ENCODE peak calls at places on chromosomes 16 and 17, in six cellular contexts. One of them, this sample, is unnamed.
A peak's percentile ranks its signal among the peaks of the same experiment; 100 is the strongest.

GRCh38 chr17:77444653-77445029 is 303.9 kb downstream of the SEC14L1 start:
- DNase-seq in H54: no peak
- DNase-seq in stomach: no peak
- DNase-seq in sigmoid colon: no peak
- DNase-seq in ovary: peak; percentile 67
- DNase-seq in A549: no peak
- DNase-seq in this sample: no peak

GRCh38 chr17:74289688-74290087 is 15.7 kb downstream of the DNAI2 start:
- DNase-seq in H54: no peak
- DNase-seq in stomach: no peak
- DNase-seq in sigmoid colon: no peak
- DNase-seq in ovary: no peak
- DNase-seq in A549: no peak
- DNase-seq in this sample: no peak

GRCh38 chr17:37160940-37161339 is 212.2 kb downstream of the AATF start:
- DNase-seq in H54: no peak
- DNase-seq in stomach: no peak
- DNase-seq in sigmoid colon: no peak
- DNase-seq in ovary: no peak
- DNase-seq in A549: peak; percentile 20
- DNase-seq in this sample: no peak

GRCh38 chr17:76641501-76641900 is 2.1 kb downstream of the ST6GALNAC1 start:
- DNase-seq in H54: no peak
- DNase-seq in stomach: no peak
- DNase-seq in sigmoid colon: no peak
- DNase-seq in ovary: no peak
- DNase-seq in A549: peak; percentile 71
- DNase-seq in this sample: peak; percentile 69

GRCh38 chr17:38327936-38328335 is 15.8 kb downstream of the GPR179 start:
- DNase-seq in H54: no peak
- DNase-seq in stomach: no peak
- DNase-seq in sigmoid colon: no peak
- DNase-seq in ovary: no peak
- DNase-seq in A549: no peak
- DNase-seq in this sample: no peak

GRCh38 chr16:31696968-31697743 is 169.5 kb downstream of the AHSP start:
- DNase-seq in H54: peak; percentile 25
- DNase-seq in stomach: no peak
- DNase-seq in sigmoid colon: no peak
- DNase-seq in ovary: no peak
- DNase-seq in A549: no peak
- DNase-seq in this sample: peak; percentile 59

GRCh38 chr16:2810651-2811050 is 6.4 kb upstream of the PRSS21 start:
- DNase-seq in H54: no peak
- DNase-seq in stomach: no peak
- DNase-seq in sigmoid colon: peak; percentile 12
- DNase-seq in ovary: no peak
- DNase-seq in A549: no peak
- DNase-seq in this sample: no peak

GRCh38 chr17:76427457-76428231 is 25.3 kb downstream of the UBE2O start:
- DNase-seq in H54: no peak
- DNase-seq in stomach: no peak
- DNase-seq in sigmoid colon: no peak
- DNase-seq in ovary: no peak
- DNase-seq in A549: no peak
- DNase-seq in this sample: no peak

GRCh38 chr16:85649411-85649977 is 36.4 kb downstream of the GSE1 start:
- DNase-seq in H54: no peak
- DNase-seq in stomach: no peak
- DNase-seq in sigmoid colon: no peak
- DNase-seq in ovary: no peak
- DNase-seq in A549: no peak
- DNase-seq in this sample: no peak

DNA sequence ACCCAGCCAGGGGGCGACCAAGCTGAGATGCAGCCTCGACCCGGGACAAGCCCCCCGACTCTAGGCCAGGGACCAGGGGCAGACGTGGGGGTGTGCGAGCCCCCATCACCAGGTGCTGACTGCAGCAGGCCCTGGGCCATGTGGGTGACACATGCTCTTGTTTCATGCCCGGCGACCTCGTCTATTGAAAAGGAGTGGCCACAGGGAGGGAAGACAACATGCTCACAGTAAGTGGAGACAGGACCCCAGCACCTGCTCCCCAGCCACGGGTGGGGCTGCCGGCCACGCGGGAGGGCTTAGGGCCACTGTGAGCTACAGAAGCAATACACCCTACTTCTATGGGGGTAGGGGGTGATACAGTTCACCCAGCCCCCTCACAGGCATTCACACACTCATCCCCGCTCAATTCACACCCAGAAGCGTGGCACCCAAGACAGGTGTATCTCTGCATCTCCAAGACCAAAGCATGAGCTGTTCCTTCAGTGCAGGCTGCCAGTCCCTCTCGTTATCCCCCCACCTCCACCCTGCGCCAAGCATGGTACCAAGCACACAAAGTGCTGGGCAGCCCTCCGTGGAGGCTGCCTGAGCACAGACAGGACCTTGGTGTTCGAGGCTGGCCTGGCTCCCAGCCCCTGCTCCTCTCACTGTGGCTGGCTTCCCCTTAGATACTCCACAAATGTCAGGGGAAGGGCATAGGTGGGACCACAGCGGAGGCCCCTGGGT is 13.6 kb downstream of the VASN start:
- DNase-seq in H54: no peak
- DNase-seq in stomach: no peak
- DNase-seq in sigmoid colon: no peak
- DNase-seq in ovary: no peak
- DNase-seq in A549: no peak
- DNase-seq in this sample: no peak
- TF ChIP-seq POLR2A in H54: no peak
- TF ChIP-seq POLR2A in stomach: no peak
- TF ChIP-seq POLR2A in sigmoid colon: no peak
- TF ChIP-seq POLR2A in ovary: no peak
- TF ChIP-seq POLR2A in A549: no peak
- TF ChIP-seq POLR2A in this sample: no peak

DNA sequence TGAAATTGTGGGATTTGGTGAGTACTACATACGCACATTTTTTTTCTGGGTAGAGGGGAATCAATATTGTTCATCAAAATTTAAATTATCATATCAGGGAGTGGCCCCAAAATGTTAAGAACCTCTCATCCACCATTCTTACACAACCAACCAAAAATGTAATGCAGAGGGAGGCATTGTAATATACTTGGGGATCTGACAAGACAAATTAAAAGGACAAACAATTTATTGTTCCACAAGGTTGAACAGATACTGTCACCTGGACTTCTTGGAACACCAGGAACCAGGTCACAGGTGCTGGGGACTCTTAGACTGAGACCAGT is 14.7 kb upstream of the HOXB9 start:
- DNase-seq in H54: no peak
- DNase-seq in stomach: no peak
- DNase-seq in sigmoid colon: no peak
- DNase-seq in ovary: no peak
- DNase-seq in A549: no peak
- DNase-seq in this sample: no peak
- TF ChIP-seq POLR2A in H54: no peak
- TF ChIP-seq POLR2A in stomach: no peak
- TF ChIP-seq POLR2A in sigmoid colon: no peak
- TF ChIP-seq POLR2A in ovary: no peak
- TF ChIP-seq POLR2A in A549: no peak
- TF ChIP-seq POLR2A in this sample: no peak

GRCh38 chr17:50659220-50659619 is 24.5 kb downstream of the ABCC3 start:
- DNase-seq in H54: no peak
- DNase-seq in stomach: no peak
- DNase-seq in sigmoid colon: peak; percentile 60
- DNase-seq in ovary: no peak
- DNase-seq in A549: no peak
- DNase-seq in this sample: no peak

GRCh38 chr17:50660042-50660886 is 25.6 kb downstream of the ABCC3 start:
- DNase-seq in H54: no peak
- DNase-seq in stomach: peak; percentile 49
- DNase-seq in sigmoid colon: no peak
- DNase-seq in ovary: no peak
- DNase-seq in A549: peak; percentile 82
- DNase-seq in this sample: no peak

GRCh38 chr17:50657627-50658026 is 22.9 kb downstream of the ABCC3 start:
- DNase-seq in H54: no peak
- DNase-seq in stomach: no peak
- DNase-seq in sigmoid colon: no peak
- DNase-seq in ovary: no peak
- DNase-seq in A549: no peak
- DNase-seq in this sample: no peak

GRCh38 chr17:50657054-50657453 is 22.4 kb downstream of the ABCC3 start:
- DNase-seq in H54: no peak
- DNase-seq in stomach: no peak
- DNase-seq in sigmoid colon: no peak
- DNase-seq in ovary: no peak
- DNase-seq in A549: no peak
- DNase-seq in this sample: no peak

DNA sequence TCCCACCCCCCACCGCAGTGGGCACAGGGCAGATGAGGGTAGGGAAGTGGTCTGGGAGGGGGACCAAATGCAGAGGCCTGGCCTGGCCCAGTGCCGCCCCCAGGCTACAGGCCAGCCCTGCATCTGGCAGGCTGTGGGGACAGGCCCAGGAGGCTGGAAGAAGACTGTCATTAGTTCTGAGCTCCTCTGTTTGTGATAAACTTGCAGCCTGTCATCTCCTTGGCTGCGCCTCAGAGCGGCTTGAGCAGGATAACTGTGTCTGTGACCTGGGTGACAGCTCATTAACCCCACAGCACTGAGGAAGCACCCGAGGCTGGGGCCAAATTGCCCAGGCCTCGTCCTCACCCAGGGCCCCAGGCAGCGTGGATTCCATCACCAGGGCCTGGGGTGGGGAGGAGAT is 23.9 kb downstream of the ABCC3 start:
- DNase-seq in H54: no peak
- DNase-seq in stomach: no peak
- DNase-seq in sigmoid colon: no peak
- DNase-seq in ovary: no peak
- DNase-seq in A549: no peak
- DNase-seq in this sample: no peak
- TF ChIP-seq POLR2A in H54: peak; percentile 2
- TF ChIP-seq POLR2A in stomach: no peak
- TF ChIP-seq POLR2A in sigmoid colon: no peak
- TF ChIP-seq POLR2A in ovary: no peak
- TF ChIP-seq POLR2A in A549: no peak
- TF ChIP-seq POLR2A in this sample: no peak

DNA sequence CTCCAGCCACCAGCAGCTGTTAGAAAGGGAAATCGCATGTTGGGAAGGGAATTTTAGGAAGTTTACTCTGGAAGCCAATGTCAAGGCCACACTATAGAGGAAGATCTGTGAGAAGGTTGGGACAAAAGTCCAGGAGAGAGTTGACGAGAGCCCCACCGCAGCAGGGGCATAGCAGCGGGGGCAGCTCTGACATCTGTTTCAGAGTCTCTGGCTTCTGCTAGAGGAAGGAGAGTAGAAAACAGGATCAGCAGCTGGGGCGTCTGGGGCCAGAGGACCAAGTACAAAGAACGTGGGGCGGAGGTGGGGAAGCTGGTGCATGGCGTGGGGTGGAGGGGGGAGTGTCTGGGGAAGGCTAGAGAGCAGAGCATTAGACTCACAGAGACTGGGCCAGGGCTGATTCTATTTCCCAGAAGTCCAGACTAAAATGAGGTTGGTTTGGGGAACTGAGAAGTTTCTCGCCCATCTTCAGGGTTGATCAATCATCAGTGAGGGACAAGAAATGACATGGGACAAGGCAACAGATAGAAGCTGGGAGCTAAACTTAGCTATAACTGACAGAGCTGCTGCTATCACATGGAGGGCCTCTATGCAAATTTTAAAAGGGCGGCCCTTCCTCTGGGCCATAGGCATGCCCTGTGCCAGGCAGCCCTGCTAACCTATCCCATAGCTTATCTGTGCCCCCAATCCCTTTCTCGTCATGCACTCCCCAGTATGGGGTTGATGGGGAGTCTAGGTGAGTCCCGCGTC is 1.2 kb downstream of the RABEP2 start:
- DNase-seq in H54: no peak
- DNase-seq in stomach: peak; percentile 29
- DNase-seq in sigmoid colon: no peak
- DNase-seq in ovary: no peak
- DNase-seq in A549: no peak
- DNase-seq in this sample: no peak
- TF ChIP-seq POLR2A in H54: no peak
- TF ChIP-seq POLR2A in stomach: no peak
- TF ChIP-seq POLR2A in sigmoid colon: no peak
- TF ChIP-seq POLR2A in ovary: no peak
- TF ChIP-seq POLR2A in A549: no peak
- TF ChIP-seq POLR2A in this sample: no peak